ENCODE peak calls at places on chromosome 16, in six cellular contexts. S is mesenchymal stem cell, T is H9, F is IMR-90, Q is trophoblast cell, A is H1. K is an unnamed sample.

GRCh38 chr16:49556252-49557069 is 182.9 kb downstream of the C16orf78 start:
- DNase-seq in T (peak; percentile 55), F (peak; percentile 35), Q (peak; percentile 54), A (no peak), S (peak; percentile 57), K (peak; percentile 56)

GRCh38 chr16:15741207-15741871 is 91.3 kb downstream of the NDE1 start:
- DNase-seq in S (no peak), T (no peak), Q (no peak), A (no peak), F (no peak), K (no peak)

GRCh38 chr16:49811630-49812334 is 44.1 kb downstream of the ZNF423 start:
- DNase-seq in F (no peak), T (no peak), Q (no peak), S (peak; percentile 29), A (no peak), K (no peak)

GRCh38 chr16:82229800-82230619 is 60.0 kb upstream of the MPHOSPH6 start:
- DNase-seq in S (peak; percentile 72), Q (peak; percentile 84), A (peak; percentile 86), T (peak; percentile 79), F (peak; percentile 70), K (peak; percentile 78)

GRCh38 chr16:57530104-57530522 is 6.3 kb downstream of the CCDC102A start:
- DNase-seq in T (peak; percentile 51), F (peak; percentile 76), A (no peak), Q (no peak), S (peak; percentile 74), K (no peak)

GRCh38 chr16:78791011-78791410 is 691.6 kb downstream of the WWOX start:
- DNase-seq in Q (no peak), A (no peak), T (no peak), S (peak; percentile 32), F (no peak), K (no peak)

GRCh38 chr16:78800535-78800934 is 701.1 kb downstream of the WWOX start:
- DNase-seq in Q (no peak), S (no peak), F (no peak), A (no peak), T (no peak), K (no peak)

GRCh38 chr16:22007159-22007508 is 777 bp upstream of the MOSMO start:
- DNase-seq in F (no peak), S (no peak), T (no peak), A (no peak), Q (no peak), K (no peak)

GRCh38 chr16:28933176-28933575 is 1.4 kb downstream of the CD19 start:
- DNase-seq in F (no peak), A (no peak), Q (peak; percentile 71), S (no peak), T (no peak), K (no peak)

GRCh38 chr16:55470533-55471371 is 8.2 kb upstream of the MMP2 start:
- DNase-seq in Q (peak; percentile 40), A (no peak), S (peak; percentile 32), T (peak; percentile 52), F (no peak), K (no peak)

GRCh38 chr16:56788435-56788834 is 58.5 kb downstream of the NUP93 start:
- DNase-seq in A (no peak), T (no peak), F (no peak), Q (no peak), S (no peak), K (no peak)

GRCh38 chr16:79612207-79612606 is 11.7 kb upstream of the MAF start:
- DNase-seq in T (no peak), F (no peak), S (peak; percentile 12), Q (no peak), A (no peak), K (no peak)

GRCh38 chr16:71883193-71883848 is 661 bp downstream of the ZNF821 start:
- DNase-seq in Q (peak; percentile 64), S (peak; percentile 32), F (peak; percentile 6), A (peak; percentile 86), T (peak; percentile 82), K (peak; percentile 38)

GRCh38 chr16:9895817-9896216 is 286.4 kb downstream of the GRIN2A start:
- DNase-seq in A (no peak), F (no peak), S (no peak), T (no peak), Q (no peak), K (no peak)

GRCh38 chr16:825298-826061 is 24.9 kb upstream of the GNG13 start:
- DNase-seq in S (no peak), A (no peak), Q (no peak), T (no peak), F (no peak), K (no peak)

GRCh38 chr16:83912152-83912948 is 13.4 kb downstream of the MLYCD start:
- DNase-seq in T (no peak), S (no peak), A (no peak), Q (no peak), F (no peak), K (no peak)

GRCh38 chr16:26569793-26570192 is 496.9 kb upstream of the C16orf82 start:
- DNase-seq in S (no peak), T (peak; percentile 63), Q (peak; percentile 38), F (no peak), A (no peak), K (peak; percentile 12)

GRCh38 chr16:88782454-88783390 is 2.3 kb downstream of the PIEZO1 start:
- DNase-seq in F (peak; percentile 84), S (peak; percentile 76), A (no peak), T (no peak), Q (peak; percentile 41), K (no peak)

GRCh38 chr16:65745-66144 is 6.7 kb downstream of the RHBDF1 start:
- DNase-seq in Q (peak; percentile 91), S (peak; percentile 73), T (peak; percentile 87), A (peak; percentile 98), F (peak; percentile 59), K (peak; percentile 64)

GRCh38 chr16:49855822-49856740 is at the start of gene ZNF423:
- DNase-seq in A (no peak), Q (peak; percentile 28), S (peak; percentile 22), F (no peak), T (no peak), K (peak; percentile 51)

GRCh38 chr16:3465911-3466584 is 22.6 kb downstream of the NAA60 start:
- DNase-seq in F (no peak), S (no peak), T (no peak), A (no peak), Q (no peak), K (no peak)

GRCh38 chr16:22120440-22120839 is 28.1 kb downstream of the VWA3A start:
- DNase-seq in S (no peak), T (no peak), Q (no peak), A (no peak), F (no peak), K (no peak)

GRCh38 chr16:24729967-24730815 is 740 bp downstream of the TNRC6A start:
- DNase-seq in Q (peak; percentile 34), F (peak; percentile 18), A (no peak), T (no peak), S (peak; percentile 49), K (peak; percentile 20)

GRCh38 chr16:4660454-4661007 is 32.8 kb upstream of the NUDT16L1 start:
- DNase-seq in S (no peak), A (no peak), T (no peak), F (peak; percentile 60), Q (no peak), K (no peak)

GRCh38 chr16:70523013-70523620 is at the start of gene COG4:
- DNase-seq in S (peak; percentile 91), F (peak; percentile 79), Q (peak; percentile 85), A (peak; percentile 88), T (peak; percentile 83), K (peak; percentile 83)
- H3K18ac ChIP-seq in S (peak within 1 kb of the TSS; percentile 52), F (peak within 1 kb of the TSS; percentile 8), Q (peak within 1 kb of the TSS; percentile 87), A (peak within 1 kb of the TSS; percentile 33), T (peak within 1 kb of the TSS; percentile 98), K (peak within 1 kb of the TSS; percentile 94)

DNA sequence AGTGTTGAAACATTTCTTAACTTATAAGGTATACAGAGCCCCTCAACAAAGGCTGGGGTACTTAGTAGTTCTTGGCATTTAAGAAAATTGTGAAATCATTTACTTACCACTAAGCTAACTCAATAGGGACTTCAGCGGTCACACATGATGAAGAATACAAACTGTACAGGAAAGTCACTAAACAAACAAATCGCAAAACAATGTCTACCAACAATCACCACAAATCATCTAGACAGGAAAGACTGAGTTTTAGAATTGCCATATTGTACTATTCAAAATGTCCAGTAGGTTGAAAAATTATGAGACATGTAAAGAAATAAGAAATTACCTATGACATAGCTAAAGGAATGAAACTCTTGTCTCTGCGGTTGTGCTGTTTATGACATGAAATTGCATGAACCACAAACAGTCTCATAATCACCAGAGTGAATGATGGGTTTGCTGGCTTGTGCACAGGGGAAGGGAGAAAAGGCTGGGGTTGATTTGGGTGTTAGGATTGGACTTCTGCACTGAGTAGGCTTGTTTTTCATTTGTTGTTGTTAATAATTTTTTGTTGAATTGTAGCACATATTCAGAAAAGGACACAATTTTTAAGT is 441.1 kb upstream of the MON1B start:
- DNase-seq in Q (no peak), A (no peak), S (peak; percentile 5), T (no peak), F (no peak), K (no peak)
- H3K14ac ChIP-seq in Q (no peak overlapping the region), A (no peak overlapping the region), S (no peak overlapping the region), T (no peak overlapping the region), F (no peak overlapping the region), K (no peak overlapping the region)

GRCh38 chr16:1919680-1919998 is 1.4 kb upstream of the HS3ST6 start:
- DNase-seq in Q (no peak), A (no peak), F (no peak), S (no peak), T (no peak), K (no peak)

GRCh38 chr16:1917665-1918111 is 527 bp downstream of the HS3ST6 start:
- DNase-seq in A (no peak), T (no peak), F (no peak), Q (no peak), S (no peak), K (no peak)

GRCh38 chr16:1918312-1918889 is at the start of gene HS3ST6:
- DNase-seq in A (no peak), T (no peak), Q (peak; percentile 32), F (no peak), S (no peak), K (no peak)

GRCh38 chr16:1920727-1921155 is 2.5 kb upstream of the HS3ST6 start:
- DNase-seq in A (peak; percentile 78), F (no peak), T (peak; percentile 88), S (peak; percentile 28), Q (peak; percentile 82), K (peak; percentile 65)

GRCh38 chr16:1918890-1919679 is 870 bp upstream of the HS3ST6 start:
- DNase-seq in A (no peak), S (no peak), T (peak; percentile 29), F (no peak), Q (peak; percentile 24), K (no peak)
- H2AK5ac ChIP-seq in A (peak overlapping the region; percentile 24), S (no peak overlapping the region), T (no peak overlapping the region), F (no peak overlapping the region), Q (no peak overlapping the region), K (peak overlapping the region; percentile 97)

GRCh38 chr16:47712276-47713224 is 251.4 kb downstream of the PHKB start:
- DNase-seq in Q (no peak), T (no peak), S (no peak), F (no peak), A (no peak), K (no peak)
- H3K18ac ChIP-seq in Q (peak overlapping the region; percentile 95), T (no peak overlapping the region), S (peak overlapping the region; percentile 93), F (peak overlapping the region; percentile 49), A (no peak overlapping the region), K (peak overlapping the region; percentile 65)